ENCODE peak calls at places on chromosomes 12 and 14, in eight cellular contexts. One of them, this sample, is unnamed.

GRCh38 chr14:103121846-103122577 is 1.2 kb upstream of the TNFAIP2 start:
- DNase-seq in T-cell: no peak
- DNase-seq in keratinocyte: no peak
- DNase-seq in uterus: peak; percentile 94
- DNase-seq in CD8-positive, alpha-beta T cell: no peak
- DNase-seq in iPS-NIHi11: peak; percentile 56
- DNase-seq in pancreas: peak; percentile 90
- DNase-seq in HT1080: peak; percentile 81
- DNase-seq in this sample: no peak

GRCh38 chr12:10389941-10390340 is at the start of gene KLRK1:
- DNase-seq in T-cell: no peak
- DNase-seq in keratinocyte: no peak
- DNase-seq in uterus: no peak
- DNase-seq in CD8-positive, alpha-beta T cell: no peak
- DNase-seq in iPS-NIHi11: no peak
- DNase-seq in pancreas: no peak
- DNase-seq in HT1080: no peak
- DNase-seq in this sample: no peak

GRCh38 chr14:28966416-28967233 is 200.0 kb downstream of the FOXG1 start:
- DNase-seq in T-cell: no peak
- DNase-seq in keratinocyte: no peak
- DNase-seq in uterus: no peak
- DNase-seq in CD8-positive, alpha-beta T cell: no peak
- DNase-seq in iPS-NIHi11: no peak
- DNase-seq in pancreas: no peak
- DNase-seq in HT1080: no peak
- DNase-seq in this sample: no peak

GRCh38 chr14:104434214-104435076 is 145.1 kb upstream of the C14orf180 start:
- DNase-seq in T-cell: no peak
- DNase-seq in keratinocyte: no peak
- DNase-seq in uterus: no peak
- DNase-seq in CD8-positive, alpha-beta T cell: no peak
- DNase-seq in iPS-NIHi11: no peak
- DNase-seq in pancreas: no peak
- DNase-seq in HT1080: no peak
- DNase-seq in this sample: no peak

GRCh38 chr12:123532808-123533649 is 490 bp downstream of the RILPL1 start:
- DNase-seq in T-cell: no peak
- DNase-seq in keratinocyte: no peak
- DNase-seq in uterus: no peak
- DNase-seq in CD8-positive, alpha-beta T cell: no peak
- DNase-seq in iPS-NIHi11: peak; percentile 71
- DNase-seq in pancreas: peak; percentile 53
- DNase-seq in HT1080: peak; percentile 35
- DNase-seq in this sample: no peak

GRCh38 chr12:20220339-20220738 is 148.0 kb upstream of the PDE3A start:
- DNase-seq in T-cell: no peak
- DNase-seq in keratinocyte: no peak
- DNase-seq in uterus: no peak
- DNase-seq in CD8-positive, alpha-beta T cell: no peak
- DNase-seq in iPS-NIHi11: peak; percentile 35
- DNase-seq in pancreas: no peak
- DNase-seq in HT1080: peak; percentile 34
- DNase-seq in this sample: peak; percentile 72

GRCh38 chr12:132605892-132606291 is 4.5 kb downstream of the LRCOL1 start:
- DNase-seq in T-cell: no peak
- DNase-seq in keratinocyte: no peak
- DNase-seq in uterus: no peak
- DNase-seq in CD8-positive, alpha-beta T cell: no peak
- DNase-seq in iPS-NIHi11: no peak
- DNase-seq in pancreas: no peak
- DNase-seq in HT1080: no peak
- DNase-seq in this sample: no peak

GRCh38 chr12:31321565-31322228 is 4.3 kb downstream of the SINHCAF start:
- DNase-seq in T-cell: no peak
- DNase-seq in keratinocyte: no peak
- DNase-seq in uterus: no peak
- DNase-seq in CD8-positive, alpha-beta T cell: no peak
- DNase-seq in iPS-NIHi11: no peak
- DNase-seq in pancreas: no peak
- DNase-seq in HT1080: peak; percentile 38
- DNase-seq in this sample: no peak

GRCh38 chr12:32737715-32738114 is 18.0 kb downstream of the YARS2 start:
- DNase-seq in T-cell: no peak
- DNase-seq in keratinocyte: no peak
- DNase-seq in uterus: no peak
- DNase-seq in CD8-positive, alpha-beta T cell: no peak
- DNase-seq in iPS-NIHi11: no peak
- DNase-seq in pancreas: no peak
- DNase-seq in HT1080: no peak
- DNase-seq in this sample: no peak

GRCh38 chr14:91417134-91417982 is at the start of gene CCDC88C:
- DNase-seq in T-cell: peak; percentile 51
- DNase-seq in keratinocyte: no peak
- DNase-seq in uterus: peak; percentile 42
- DNase-seq in CD8-positive, alpha-beta T cell: peak; percentile 48
- DNase-seq in iPS-NIHi11: peak; percentile 84
- DNase-seq in pancreas: peak; percentile 80
- DNase-seq in HT1080: peak; percentile 39
- DNase-seq in this sample: no peak

GRCh38 chr14:95901014-95901413 is 24.4 kb downstream of the TUNAR start:
- DNase-seq in T-cell: no peak
- DNase-seq in keratinocyte: no peak
- DNase-seq in uterus: no peak
- DNase-seq in CD8-positive, alpha-beta T cell: no peak
- DNase-seq in iPS-NIHi11: no peak
- DNase-seq in pancreas: no peak
- DNase-seq in HT1080: peak; percentile 49
- DNase-seq in this sample: no peak

GRCh38 chr12:17108877-17109520 is 503.0 kb upstream of the LMO3 start:
- DNase-seq in T-cell: no peak
- DNase-seq in keratinocyte: no peak
- DNase-seq in uterus: no peak
- DNase-seq in CD8-positive, alpha-beta T cell: no peak
- DNase-seq in iPS-NIHi11: peak; percentile 44
- DNase-seq in pancreas: no peak
- DNase-seq in HT1080: peak; percentile 80
- DNase-seq in this sample: no peak

GRCh38 chr12:1533602-1534304 is 60.6 kb downstream of the FBXL14 start:
- DNase-seq in T-cell: no peak
- DNase-seq in keratinocyte: no peak
- DNase-seq in uterus: no peak
- DNase-seq in CD8-positive, alpha-beta T cell: no peak
- DNase-seq in iPS-NIHi11: no peak
- DNase-seq in pancreas: no peak
- DNase-seq in HT1080: peak; percentile 53
- DNase-seq in this sample: no peak

GRCh38 chr12:89863332-89863938 is 154.8 kb upstream of the ATP2B1 start:
- DNase-seq in T-cell: peak; percentile 72
- DNase-seq in keratinocyte: no peak
- DNase-seq in uterus: no peak
- DNase-seq in CD8-positive, alpha-beta T cell: peak; percentile 47
- DNase-seq in iPS-NIHi11: no peak
- DNase-seq in pancreas: no peak
- DNase-seq in HT1080: no peak
- DNase-seq in this sample: no peak

GRCh38 chr12:123934016-123934620 is 38.5 kb downstream of the CCDC92 start:
- DNase-seq in T-cell: no peak
- DNase-seq in keratinocyte: no peak
- DNase-seq in uterus: no peak
- DNase-seq in CD8-positive, alpha-beta T cell: no peak
- DNase-seq in iPS-NIHi11: no peak
- DNase-seq in pancreas: no peak
- DNase-seq in HT1080: no peak
- DNase-seq in this sample: no peak

GRCh38 chr12:28937196-28937595 is 211.9 kb upstream of the FAR2 start:
- DNase-seq in T-cell: no peak
- DNase-seq in keratinocyte: peak; percentile 65
- DNase-seq in uterus: no peak
- DNase-seq in CD8-positive, alpha-beta T cell: no peak
- DNase-seq in iPS-NIHi11: peak; percentile 14
- DNase-seq in pancreas: no peak
- DNase-seq in HT1080: peak; percentile 5
- DNase-seq in this sample: peak; percentile 27

GRCh38 chr12:102883204-102883799 is 33.7 kb downstream of the PAH start:
- DNase-seq in T-cell: peak; percentile 9
- DNase-seq in keratinocyte: no peak
- DNase-seq in uterus: no peak
- DNase-seq in CD8-positive, alpha-beta T cell: no peak
- DNase-seq in iPS-NIHi11: peak; percentile 71
- DNase-seq in pancreas: peak; percentile 71
- DNase-seq in HT1080: peak; percentile 40
- DNase-seq in this sample: peak; percentile 32

GRCh38 chr12:52007158-52007921 is 594 bp downstream of the TAMALIN start:
- DNase-seq in T-cell: peak; percentile 58
- DNase-seq in keratinocyte: no peak
- DNase-seq in uterus: peak; percentile 65
- DNase-seq in CD8-positive, alpha-beta T cell: no peak
- DNase-seq in iPS-NIHi11: peak; percentile 43
- DNase-seq in pancreas: peak; percentile 58
- DNase-seq in HT1080: no peak
- DNase-seq in this sample: no peak

GRCh38 chr14:50399251-50400032 is 2.8 kb upstream of the CDKL1 start:
- DNase-seq in T-cell: no peak
- DNase-seq in keratinocyte: no peak
- DNase-seq in uterus: peak; percentile 73
- DNase-seq in CD8-positive, alpha-beta T cell: no peak
- DNase-seq in iPS-NIHi11: no peak
- DNase-seq in pancreas: peak; percentile 58
- DNase-seq in HT1080: peak; percentile 15
- DNase-seq in this sample: no peak

GRCh38 chr14:81269100-81269978 is 48.6 kb upstream of the GTF2A1 start:
- DNase-seq in T-cell: no peak
- DNase-seq in keratinocyte: no peak
- DNase-seq in uterus: peak; percentile 25
- DNase-seq in CD8-positive, alpha-beta T cell: no peak
- DNase-seq in iPS-NIHi11: peak; percentile 81
- DNase-seq in pancreas: no peak
- DNase-seq in HT1080: peak; percentile 77
- DNase-seq in this sample: peak; percentile 16

GRCh38 chr12:26749781-26750180 is 83.2 kb downstream of the ITPR2 start:
- DNase-seq in T-cell: no peak
- DNase-seq in keratinocyte: no peak
- DNase-seq in uterus: no peak
- DNase-seq in CD8-positive, alpha-beta T cell: no peak
- DNase-seq in iPS-NIHi11: no peak
- DNase-seq in pancreas: no peak
- DNase-seq in HT1080: no peak
- DNase-seq in this sample: no peak

GRCh38 chr12:19273482-19274330 is 144.2 kb downstream of the PLEKHA5 start:
- DNase-seq in T-cell: peak; percentile 58
- DNase-seq in keratinocyte: peak; percentile 44
- DNase-seq in uterus: peak; percentile 67
- DNase-seq in CD8-positive, alpha-beta T cell: peak; percentile 35
- DNase-seq in iPS-NIHi11: peak; percentile 39
- DNase-seq in pancreas: peak; percentile 67
- DNase-seq in HT1080: peak; percentile 97
- DNase-seq in this sample: no peak

GRCh38 chr14:23030936-23031335 is 3.8 kb downstream of the PSMB5 start:
- DNase-seq in T-cell: no peak
- DNase-seq in keratinocyte: no peak
- DNase-seq in uterus: no peak
- DNase-seq in CD8-positive, alpha-beta T cell: no peak
- DNase-seq in iPS-NIHi11: no peak
- DNase-seq in pancreas: no peak
- DNase-seq in HT1080: no peak
- DNase-seq in this sample: no peak

GRCh38 chr12:127273621-127274020 is 993.3 kb upstream of the TMEM132C start:
- DNase-seq in T-cell: no peak
- DNase-seq in keratinocyte: no peak
- DNase-seq in uterus: no peak
- DNase-seq in CD8-positive, alpha-beta T cell: no peak
- DNase-seq in iPS-NIHi11: no peak
- DNase-seq in pancreas: no peak
- DNase-seq in HT1080: peak; percentile 52
- DNase-seq in this sample: no peak

GRCh38 chr14:32980178-32980886 is 41.7 kb downstream of the NPAS3 start:
- DNase-seq in T-cell: no peak
- DNase-seq in keratinocyte: no peak
- DNase-seq in uterus: no peak
- DNase-seq in CD8-positive, alpha-beta T cell: no peak
- DNase-seq in iPS-NIHi11: no peak
- DNase-seq in pancreas: no peak
- DNase-seq in HT1080: no peak
- DNase-seq in this sample: no peak

GRCh38 chr12:122021822-122022392 is at the start of gene BCL7A:
- DNase-seq in T-cell: no peak
- DNase-seq in keratinocyte: no peak
- DNase-seq in uterus: peak; percentile 72
- DNase-seq in CD8-positive, alpha-beta T cell: peak; percentile 34
- DNase-seq in iPS-NIHi11: peak; percentile 89
- DNase-seq in pancreas: peak; percentile 80
- DNase-seq in HT1080: peak; percentile 81
- DNase-seq in this sample: no peak

GRCh38 chr12:13095266-13095995 is 8.0 kb downstream of the GSG1 start:
- DNase-seq in T-cell: no peak
- DNase-seq in keratinocyte: no peak
- DNase-seq in uterus: no peak
- DNase-seq in CD8-positive, alpha-beta T cell: no peak
- DNase-seq in iPS-NIHi11: no peak
- DNase-seq in pancreas: no peak
- DNase-seq in HT1080: no peak
- DNase-seq in this sample: no peak

GRCh38 chr12:31951939-31952338 is 7.3 kb upstream of the RESF1 start:
- DNase-seq in T-cell: no peak
- DNase-seq in keratinocyte: no peak
- DNase-seq in uterus: no peak
- DNase-seq in CD8-positive, alpha-beta T cell: no peak
- DNase-seq in iPS-NIHi11: no peak
- DNase-seq in pancreas: no peak
- DNase-seq in HT1080: no peak
- DNase-seq in this sample: no peak

GRCh38 chr14:70380834-70381233 is 21.4 kb upstream of the COX16 start:
- DNase-seq in T-cell: no peak
- DNase-seq in keratinocyte: no peak
- DNase-seq in uterus: no peak
- DNase-seq in CD8-positive, alpha-beta T cell: no peak
- DNase-seq in iPS-NIHi11: no peak
- DNase-seq in pancreas: no peak
- DNase-seq in HT1080: no peak
- DNase-seq in this sample: no peak

GRCh38 chr12:109589240-109589590 is 15.6 kb downstream of the MVK start:
- DNase-seq in T-cell: no peak
- DNase-seq in keratinocyte: no peak
- DNase-seq in uterus: no peak
- DNase-seq in CD8-positive, alpha-beta T cell: no peak
- DNase-seq in iPS-NIHi11: no peak
- DNase-seq in pancreas: no peak
- DNase-seq in HT1080: no peak
- DNase-seq in this sample: no peak

GRCh38 chr14:24734917-24735500 is 101.0 kb upstream of the GZMB start:
- DNase-seq in T-cell: no peak
- DNase-seq in keratinocyte: peak; percentile 35
- DNase-seq in uterus: no peak
- DNase-seq in CD8-positive, alpha-beta T cell: no peak
- DNase-seq in iPS-NIHi11: peak; percentile 73
- DNase-seq in pancreas: no peak
- DNase-seq in HT1080: peak; percentile 45
- DNase-seq in this sample: peak; percentile 68

GRCh38 chr12:122918827-122919226 is 22.9 kb upstream of the VPS37B start:
- DNase-seq in T-cell: no peak
- DNase-seq in keratinocyte: no peak
- DNase-seq in uterus: no peak
- DNase-seq in CD8-positive, alpha-beta T cell: no peak
- DNase-seq in iPS-NIHi11: no peak
- DNase-seq in pancreas: no peak
- DNase-seq in HT1080: no peak
- DNase-seq in this sample: no peak

GRCh38 chr12:131920902-131921840 is 7.9 kb upstream of the PUS1 start:
- DNase-seq in T-cell: no peak
- DNase-seq in keratinocyte: no peak
- DNase-seq in uterus: no peak
- DNase-seq in CD8-positive, alpha-beta T cell: no peak
- DNase-seq in iPS-NIHi11: peak; percentile 7
- DNase-seq in pancreas: no peak
- DNase-seq in HT1080: no peak
- DNase-seq in this sample: no peak

GRCh38 chr12:47270782-47271664 is 191.3 kb upstream of the AMIGO2 start:
- DNase-seq in T-cell: no peak
- DNase-seq in keratinocyte: no peak
- DNase-seq in uterus: no peak
- DNase-seq in CD8-positive, alpha-beta T cell: no peak
- DNase-seq in iPS-NIHi11: no peak
- DNase-seq in pancreas: no peak
- DNase-seq in HT1080: peak; percentile 97
- DNase-seq in this sample: no peak

This sample was measured in NT2/D1.